ENCODE peak calls at places on chromosomes 12 and 14, in four cellular contexts. M is testis, J is adrenal gland, Q is tibial nerve. X is an unnamed sample.

GRCh38 chr12:41190360-41190759 is 2.2 kb downstream of the PDZRN4 start:
- DNase-seq in Q (peak; percentile 19), J (peak; percentile 41), M (peak; percentile 57), X (no peak)

GRCh38 chr12:124694250-124694649 is 126.8 kb upstream of the NCOR2 start:
- DNase-seq in Q (no peak), J (no peak), M (no peak), X (no peak)

GRCh38 chr12:71719647-71720370 is 33.9 kb downstream of the TMEM19 start:
- DNase-seq in M (no peak), Q (no peak), J (no peak), X (no peak)

GRCh38 chr14:68358978-68359861 is 433.6 kb downstream of the ZFP36L1 start:
- DNase-seq in J (no peak), Q (no peak), M (no peak), X (no peak)

GRCh38 chr14:104332634-104333270 is 194.4 kb downstream of the KIF26A start:
- DNase-seq in M (peak; percentile 14), Q (peak; percentile 43), J (peak; percentile 24), X (no peak)

GRCh38 chr12:73529231-73529630 is 1008.4 kb upstream of the ATXN7L3B start:
- DNase-seq in Q (no peak), J (no peak), M (no peak), X (no peak)

GRCh38 chr12:46891306-46891705 is 65.5 kb upstream of the SLC38A4 start:
- DNase-seq in J (no peak), Q (no peak), M (no peak), X (no peak)

GRCh38 chr12:2456813-2457186 is 338.0 kb upstream of the FKBP4 start:
- DNase-seq in M (no peak), J (no peak), Q (no peak), X (no peak)

GRCh38 chr12:108995370-108995992 is 25.4 kb downstream of the SVOP start:
- DNase-seq in Q (no peak), M (no peak), J (no peak), X (no peak)

DNA sequence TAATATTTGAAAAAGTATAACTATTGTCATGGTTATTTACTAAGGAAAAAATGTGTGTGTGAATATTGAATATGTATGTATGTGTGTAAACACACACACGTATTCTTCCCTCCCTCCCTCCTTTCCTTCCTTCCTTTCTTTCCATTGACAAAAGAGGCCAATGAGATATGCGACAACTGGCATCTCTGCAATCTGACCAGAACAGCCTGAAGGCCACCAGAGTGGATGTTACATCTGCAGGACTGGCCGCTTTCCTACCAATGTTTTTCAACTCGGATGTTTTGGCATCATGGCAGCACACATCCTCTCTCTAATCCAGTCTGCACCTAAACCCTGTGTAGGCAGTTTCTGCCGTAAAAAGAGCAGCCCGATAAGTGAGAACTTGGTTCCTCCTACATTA is 20.7 kb downstream of the HOXC4 start:
- DNase-seq in J (no peak), Q (no peak), M (no peak), X (no peak)
- H3K27me3 ChIP-seq in J (no peaks in the 10 kb centered on the region), Q (no peaks in the 10 kb centered on the region), M (no peaks in the 10 kb centered on the region), X (no peaks in the 10 kb centered on the region)

DNA sequence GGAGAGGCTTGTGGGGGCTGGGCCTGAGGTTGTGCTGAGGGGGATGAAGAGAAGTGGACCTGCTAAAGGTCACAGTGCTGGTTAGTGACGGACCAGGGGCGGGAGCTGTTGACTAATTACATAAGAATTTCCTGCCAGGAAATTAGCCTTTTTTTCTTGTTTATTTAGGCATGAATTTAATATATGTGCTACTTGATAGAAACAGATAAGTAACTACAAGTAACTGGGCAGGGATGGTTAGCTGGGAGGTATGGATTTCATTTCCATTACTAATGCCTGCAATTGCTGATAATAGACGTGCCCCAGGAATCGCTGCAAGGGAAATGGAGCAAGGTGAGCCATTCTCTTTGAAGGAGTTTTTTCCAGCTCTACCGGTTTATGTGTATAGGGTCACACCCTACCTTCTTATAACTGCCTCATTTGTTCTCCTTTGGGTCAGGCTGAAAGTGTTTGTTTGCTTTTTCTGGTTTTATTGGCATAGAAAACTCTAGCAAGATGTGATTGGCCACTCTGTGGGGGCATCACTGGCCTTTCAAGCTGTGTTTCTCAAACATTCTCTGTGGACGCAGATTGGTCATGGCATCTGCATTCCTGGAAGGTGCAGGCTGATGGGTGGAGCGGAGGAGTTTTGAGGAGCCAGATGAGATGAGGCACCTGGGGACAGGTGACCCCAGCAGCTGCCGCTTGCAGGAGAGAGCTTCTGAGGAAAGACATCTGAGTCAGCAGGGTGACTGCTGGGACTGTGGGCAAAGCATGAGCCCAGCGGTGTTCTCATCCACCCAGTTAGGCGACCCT is 19.0 kb upstream of the GPRC5A start:
- DNase-seq in M (no peak), Q (no peak), J (no peak), X (no peak)
- TF ChIP-seq POLR2A in M (no peak), Q (no peak), J (no peak), X (no peak)

GRCh38 chr12:132395908-132396305 is 66.5 kb upstream of the GALNT9 start:
- DNase-seq in J (no peak), Q (no peak), M (no peak), X (peak; percentile 13)
- H3K27me3 ChIP-seq in J (peaks cover 42% of the 10 kb centered on the region), Q (peaks cover 53% of the 10 kb centered on the region), M (no peaks in the 10 kb centered on the region), X (no peaks in the 10 kb centered on the region)

GRCh38 chr14:39182770-39183684 is 8.0 kb downstream of the PNN start:
- DNase-seq in M (no peak), J (no peak), Q (no peak), X (no peak)

GRCh38 chr14:39186941-39187525 is 12.0 kb downstream of the PNN start:
- DNase-seq in Q (no peak), M (no peak), J (no peak), X (no peak)

GRCh38 chr14:39184628-39185255 is 9.7 kb downstream of the PNN start:
- DNase-seq in J (no peak), Q (no peak), M (no peak), X (no peak)

GRCh38 chr14:39181693-39182047 is 6.6 kb downstream of the PNN start:
- DNase-seq in J (no peak), Q (no peak), M (no peak), X (no peak)

DNA sequence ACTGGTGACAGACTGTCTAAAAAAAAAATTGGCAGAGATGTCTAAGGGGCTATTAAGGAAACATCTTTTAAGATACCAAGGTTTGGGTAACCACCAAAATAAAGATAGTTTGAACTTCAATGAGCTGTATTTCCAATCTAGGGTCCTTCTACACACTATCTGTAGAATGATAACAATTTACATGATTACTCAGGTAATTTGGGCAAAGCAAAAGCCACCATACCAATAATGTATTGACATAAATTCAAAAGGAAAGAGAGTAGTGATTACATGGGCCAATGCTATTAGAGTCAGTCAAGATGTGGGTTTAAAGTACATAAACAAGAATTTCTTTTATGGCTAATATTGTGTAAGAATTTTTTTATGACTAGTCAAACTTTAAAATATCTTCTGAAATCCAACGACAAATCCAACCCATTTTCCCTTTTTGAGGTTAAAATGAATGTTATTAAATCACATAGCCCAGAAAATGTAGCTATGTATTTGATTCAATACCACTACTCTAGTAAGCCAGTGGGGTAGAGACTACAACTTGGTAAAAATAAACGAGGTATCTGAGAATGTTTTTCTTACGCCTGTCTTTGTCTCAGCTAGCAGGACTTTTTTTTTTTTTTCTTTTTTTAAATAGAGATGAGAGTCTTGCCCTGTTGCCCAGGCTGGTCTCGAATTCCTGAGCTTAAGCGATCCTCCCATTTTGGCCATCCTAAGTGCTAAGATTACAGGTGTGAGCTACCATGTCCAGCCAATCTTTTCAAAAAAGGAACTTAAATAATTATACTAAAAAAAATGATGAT is 10.4 kb downstream of the PNN start:
- DNase-seq in J (no peak), Q (no peak), M (no peak), X (no peak)
- TF ChIP-seq POLR2A in J (no peak), Q (no peak), M (no peak), X (no peak)

DNA sequence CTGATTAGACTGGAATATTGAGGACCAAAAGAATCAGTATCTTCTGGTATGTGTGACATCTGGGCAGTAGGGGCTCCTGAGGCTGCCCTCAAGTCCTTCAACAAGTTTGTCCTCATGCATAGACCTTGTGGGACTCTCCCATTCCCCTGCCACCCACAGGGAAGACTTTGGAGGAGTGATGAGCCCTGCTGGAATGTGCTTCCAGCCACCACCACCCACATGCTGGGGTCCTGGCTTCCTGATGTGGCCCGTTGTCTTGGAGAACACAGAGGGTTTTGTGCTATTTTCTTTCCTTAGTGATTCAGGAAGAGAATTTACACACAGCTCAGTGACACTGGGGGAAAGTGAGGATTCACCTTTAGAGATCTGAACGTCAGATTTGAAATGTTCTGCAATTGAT is 29.2 kb upstream of the SEL1L start:
- DNase-seq in Q (no peak), M (no peak), J (no peak), X (no peak)
- H3K27me3 ChIP-seq in Q (no peaks in the 10 kb centered on the region), M (no peaks in the 10 kb centered on the region), J (no peaks in the 10 kb centered on the region), X (no peaks in the 10 kb centered on the region)

GRCh38 chr12:8065991-8066594 is at the start of gene C3AR1:
- DNase-seq in Q (peak; percentile 44), M (no peak), J (no peak), X (no peak)
- TF ChIP-seq POLR2A in Q (peak; percentile 7), M (no peak), J (peak; percentile 72), X (peak; percentile 68)

DNA sequence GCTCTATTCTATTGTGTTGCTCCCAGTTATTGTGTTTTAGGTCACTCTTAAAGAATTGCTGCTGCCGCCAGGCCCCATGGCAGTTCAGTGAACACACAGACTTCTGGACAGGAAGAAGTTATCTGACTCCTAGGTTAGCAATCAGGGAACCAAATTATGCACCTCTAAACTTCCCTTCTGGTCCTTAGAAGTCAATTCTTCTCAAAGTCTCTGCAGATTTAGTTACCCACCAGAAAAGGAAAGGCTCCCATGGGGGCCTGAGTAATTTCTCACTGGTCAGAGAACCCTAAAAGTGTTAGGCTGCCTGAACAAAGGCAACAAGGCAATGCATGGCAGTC is 10.0 kb downstream of the EMP1 start:
- DNase-seq in M (no peak), Q (no peak), J (no peak), X (no peak)
- H3K27me3 ChIP-seq in M (no peaks in the 10 kb centered on the region), Q (no peaks in the 10 kb centered on the region), J (no peaks in the 10 kb centered on the region), X (no peaks in the 10 kb centered on the region)

GRCh38 chr12:48160807-48161206 is 3.5 kb upstream of the ASB8 start:
- DNase-seq in M (peak; percentile 42), Q (no peak), J (no peak), X (no peak)

GRCh38 chr12:48156648-48157015 is 683 bp downstream of the ASB8 start:
- DNase-seq in M (no peak), Q (no peak), J (no peak), X (no peak)

GRCh38 chr12:48159976-48160525 is 2.7 kb upstream of the ASB8 start:
- DNase-seq in Q (no peak), J (no peak), M (no peak), X (no peak)

GRCh38 chr12:48157889-48158370 is 615 bp upstream of the ASB8 start:
- DNase-seq in Q (no peak), M (no peak), J (no peak), X (no peak)

DNA sequence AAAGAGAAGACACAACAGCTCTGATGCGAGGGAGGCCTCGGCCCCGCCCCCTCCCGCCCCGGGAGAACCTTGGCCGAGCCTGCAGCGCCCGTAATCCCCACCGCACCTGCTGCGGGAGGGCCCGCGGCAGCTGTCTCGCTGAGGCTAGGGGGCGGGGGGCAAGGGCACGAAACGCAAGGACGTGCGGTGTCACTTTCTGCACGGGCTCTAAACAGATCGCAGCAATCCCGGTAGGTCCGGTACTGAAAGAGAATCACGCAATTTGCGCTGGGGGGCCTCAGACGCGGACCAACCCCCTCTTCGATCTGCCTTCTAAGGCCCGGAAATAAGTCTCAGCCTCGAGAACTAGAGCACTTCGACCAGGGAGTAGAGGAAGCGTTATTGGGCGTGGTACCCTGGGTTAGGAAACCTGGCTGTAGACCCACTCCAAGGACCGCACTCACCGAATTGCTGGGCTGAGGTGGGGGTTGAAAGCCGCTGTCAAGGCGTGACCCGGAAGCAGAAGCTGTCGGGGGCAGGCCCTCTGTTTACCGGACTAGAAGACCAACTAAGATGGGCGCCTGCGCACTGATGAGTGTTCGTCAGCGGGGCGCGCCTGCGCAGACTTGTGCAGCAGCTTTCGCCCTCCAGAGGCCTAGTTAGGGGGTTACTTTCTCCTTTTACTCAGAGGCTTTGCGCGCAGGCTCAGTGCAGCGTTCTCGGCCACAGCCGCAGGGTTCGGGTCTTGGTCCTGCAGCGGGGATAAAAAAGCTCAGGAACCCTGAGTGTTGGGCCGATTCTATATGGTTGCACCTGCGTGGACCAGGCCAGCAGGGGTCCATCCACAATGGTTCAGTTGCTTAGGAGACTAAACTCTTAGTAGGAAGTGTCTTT is at the start of gene ASB8:
- DNase-seq in M (peak; percentile 99), Q (peak; percentile 97), J (peak; percentile 99), X (peak; percentile 99)
- TF ChIP-seq POLR2A in M (no peak), Q (no peak), J (peak; percentile 47), X (peak; percentile 68)

X was measured in right lobe of liver.